ENCODE peak calls at places on chromosomes 2 and 18, in seven cellular contexts. One of them, this sample, is unnamed.

GRCh38 chr2:153971250-153971649 is 99.5 kb downstream of the GALNT13 start:
- DNase-seq in IMR-90: no peak
- DNase-seq in gastrocnemius medialis: no peak
- DNase-seq in transverse colon: no peak
- DNase-seq in thyroid gland: no peak
- DNase-seq in suprapubic skin: no peak
- DNase-seq in body of pancreas: no peak
- DNase-seq in this sample: no peak

GRCh38 chr2:46977266-46977665 is 61.7 kb upstream of the MCFD2 start:
- DNase-seq in IMR-90: no peak
- DNase-seq in gastrocnemius medialis: no peak
- DNase-seq in transverse colon: no peak
- DNase-seq in thyroid gland: no peak
- DNase-seq in suprapubic skin: no peak
- DNase-seq in body of pancreas: no peak
- DNase-seq in this sample: no peak

GRCh38 chr2:70906439-70907018 is 29.2 kb upstream of the ATP6V1B1 start:
- DNase-seq in IMR-90: no peak
- DNase-seq in gastrocnemius medialis: no peak
- DNase-seq in transverse colon: no peak
- DNase-seq in thyroid gland: no peak
- DNase-seq in suprapubic skin: no peak
- DNase-seq in body of pancreas: no peak
- DNase-seq in this sample: peak; percentile 4

GRCh38 chr2:68862889-68863288 is 8.3 kb downstream of the BMP10 start:
- DNase-seq in IMR-90: no peak
- DNase-seq in gastrocnemius medialis: no peak
- DNase-seq in transverse colon: no peak
- DNase-seq in thyroid gland: no peak
- DNase-seq in suprapubic skin: no peak
- DNase-seq in body of pancreas: no peak
- DNase-seq in this sample: no peak

GRCh38 chr2:222943820-222944219 is 83.0 kb downstream of the ACSL3 start:
- DNase-seq in IMR-90: peak; percentile 63
- DNase-seq in gastrocnemius medialis: no peak
- DNase-seq in transverse colon: no peak
- DNase-seq in thyroid gland: no peak
- DNase-seq in suprapubic skin: no peak
- DNase-seq in body of pancreas: no peak
- DNase-seq in this sample: no peak

GRCh38 chr2:38499921-38500634 is 102.7 kb downstream of the HNRNPLL start:
- DNase-seq in IMR-90: no peak
- DNase-seq in gastrocnemius medialis: peak; percentile 65
- DNase-seq in transverse colon: no peak
- DNase-seq in thyroid gland: peak; percentile 30
- DNase-seq in suprapubic skin: no peak
- DNase-seq in body of pancreas: no peak
- DNase-seq in this sample: no peak

GRCh38 chr2:237995036-237995435 is 28.2 kb downstream of the UBE2F start:
- DNase-seq in IMR-90: no peak
- DNase-seq in gastrocnemius medialis: no peak
- DNase-seq in transverse colon: no peak
- DNase-seq in thyroid gland: no peak
- DNase-seq in suprapubic skin: peak; percentile 4
- DNase-seq in body of pancreas: no peak
- DNase-seq in this sample: no peak

GRCh38 chr18:55552498-55553189 is 35.3 kb downstream of the TCF4 start:
- DNase-seq in IMR-90: peak; percentile 91
- DNase-seq in gastrocnemius medialis: no peak
- DNase-seq in transverse colon: no peak
- DNase-seq in thyroid gland: no peak
- DNase-seq in suprapubic skin: no peak
- DNase-seq in body of pancreas: no peak
- DNase-seq in this sample: no peak

GRCh38 chr2:96131152-96131817 is 7.0 kb downstream of the ASTL start:
- DNase-seq in IMR-90: no peak
- DNase-seq in gastrocnemius medialis: no peak
- DNase-seq in transverse colon: no peak
- DNase-seq in thyroid gland: no peak
- DNase-seq in suprapubic skin: no peak
- DNase-seq in body of pancreas: no peak
- DNase-seq in this sample: no peak

GRCh38 chr2:241150660-241151530 is 628 bp downstream of the PPP1R7 start:
- DNase-seq in IMR-90: peak; percentile 51
- DNase-seq in gastrocnemius medialis: no peak
- DNase-seq in transverse colon: peak; percentile 52
- DNase-seq in thyroid gland: peak; percentile 60
- DNase-seq in suprapubic skin: no peak
- DNase-seq in body of pancreas: no peak
- DNase-seq in this sample: peak; percentile 40

GRCh38 chr18:63173983-63174382 is 145.6 kb downstream of the BCL2 start:
- DNase-seq in IMR-90: no peak
- DNase-seq in gastrocnemius medialis: no peak
- DNase-seq in transverse colon: no peak
- DNase-seq in thyroid gland: no peak
- DNase-seq in suprapubic skin: no peak
- DNase-seq in body of pancreas: no peak
- DNase-seq in this sample: no peak

GRCh38 chr2:224357098-224357901 is 44.6 kb downstream of the FAM124B start:
- DNase-seq in IMR-90: peak; percentile 60
- DNase-seq in gastrocnemius medialis: no peak
- DNase-seq in transverse colon: peak; percentile 53
- DNase-seq in thyroid gland: peak; percentile 26
- DNase-seq in suprapubic skin: no peak
- DNase-seq in body of pancreas: peak; percentile 62
- DNase-seq in this sample: peak; percentile 49

GRCh38 chr2:149331023-149331400 is 625 bp downstream of the LYPD6 start:
- DNase-seq in IMR-90: no peak
- DNase-seq in gastrocnemius medialis: no peak
- DNase-seq in transverse colon: no peak
- DNase-seq in thyroid gland: peak; percentile 5
- DNase-seq in suprapubic skin: no peak
- DNase-seq in body of pancreas: no peak
- DNase-seq in this sample: no peak

GRCh38 chr2:149329470-149330126 is 789 bp upstream of the LYPD6 start:
- DNase-seq in IMR-90: peak; percentile 7
- DNase-seq in gastrocnemius medialis: no peak
- DNase-seq in transverse colon: peak; percentile 59
- DNase-seq in thyroid gland: peak; percentile 58
- DNase-seq in suprapubic skin: no peak
- DNase-seq in body of pancreas: peak; percentile 74
- DNase-seq in this sample: peak; percentile 53

GRCh38 chr2:149332364-149332763 is 2.0 kb downstream of the LYPD6 start:
- DNase-seq in IMR-90: no peak
- DNase-seq in gastrocnemius medialis: no peak
- DNase-seq in transverse colon: no peak
- DNase-seq in thyroid gland: no peak
- DNase-seq in suprapubic skin: no peak
- DNase-seq in body of pancreas: no peak
- DNase-seq in this sample: no peak

GRCh38 chr2:149329068-149329467 is 1.3 kb upstream of the LYPD6 start:
- DNase-seq in IMR-90: no peak
- DNase-seq in gastrocnemius medialis: no peak
- DNase-seq in transverse colon: no peak
- DNase-seq in thyroid gland: no peak
- DNase-seq in suprapubic skin: no peak
- DNase-seq in body of pancreas: no peak
- DNase-seq in this sample: no peak

DNA sequence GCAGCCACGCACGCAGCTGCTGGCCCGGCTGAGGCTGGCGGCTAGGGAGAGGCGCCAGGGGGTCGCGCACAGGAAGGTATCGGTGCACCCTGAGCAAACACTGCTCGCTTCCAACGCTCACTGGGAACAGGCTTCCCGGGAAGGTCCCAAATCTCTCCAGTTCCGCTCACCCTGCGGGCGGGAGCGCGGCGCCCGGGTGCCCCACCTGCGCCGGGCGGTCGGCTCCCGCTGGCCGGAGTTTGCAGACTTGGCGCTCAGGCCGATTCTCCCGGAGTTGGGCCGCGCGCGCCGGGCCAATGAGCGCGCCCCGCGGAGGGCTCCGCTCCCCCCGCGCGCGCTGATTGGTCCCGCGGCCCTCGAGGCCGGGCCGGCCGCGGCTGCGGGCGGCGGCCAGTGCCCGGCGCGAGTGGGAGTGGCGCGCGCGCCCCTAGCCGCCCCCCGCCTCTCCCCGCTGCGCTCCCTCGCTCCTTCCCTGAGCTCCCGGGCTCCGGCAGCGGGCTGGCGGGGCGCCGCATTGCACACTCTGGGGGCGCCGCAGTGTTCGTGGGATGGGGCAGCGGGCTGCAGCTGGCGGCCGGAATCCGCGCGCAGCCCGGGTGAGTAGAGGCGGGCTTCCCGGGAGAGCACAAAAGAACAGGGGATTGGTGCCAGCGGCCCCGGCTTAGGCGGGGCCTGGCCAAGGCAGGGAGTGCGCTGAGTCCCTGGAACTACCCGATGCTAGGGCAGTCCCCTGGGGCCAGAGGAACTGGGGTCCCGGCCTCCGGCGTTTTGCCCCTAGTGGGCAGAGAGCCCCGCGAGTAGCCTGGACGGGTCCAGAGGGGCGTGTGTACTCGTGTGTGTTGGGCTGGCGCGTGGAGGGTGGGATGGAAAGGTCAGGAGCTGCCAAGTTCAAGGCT is at the start of gene LYPD6:
- DNase-seq in IMR-90: peak; percentile 52
- DNase-seq in gastrocnemius medialis: peak; percentile 11
- DNase-seq in transverse colon: peak; percentile 73
- DNase-seq in thyroid gland: peak; percentile 75
- DNase-seq in suprapubic skin: peak; percentile 77
- DNase-seq in body of pancreas: peak; percentile 80
- DNase-seq in this sample: peak; percentile 84
- TF ChIP-seq POLR2A in IMR-90: no peak
- TF ChIP-seq POLR2A in gastrocnemius medialis: no peak
- TF ChIP-seq POLR2A in transverse colon: peak; percentile 29
- TF ChIP-seq POLR2A in thyroid gland: peak; percentile 47
- TF ChIP-seq POLR2A in suprapubic skin: no peak
- TF ChIP-seq POLR2A in body of pancreas: peak; percentile 76
- TF ChIP-seq POLR2A in this sample: no peak

GRCh38 chr2:73939419-73939818 is 12.7 kb downstream of the DGUOK start:
- DNase-seq in IMR-90: peak; percentile 50
- DNase-seq in gastrocnemius medialis: no peak
- DNase-seq in transverse colon: no peak
- DNase-seq in thyroid gland: peak; percentile 16
- DNase-seq in suprapubic skin: no peak
- DNase-seq in body of pancreas: peak; percentile 29
- DNase-seq in this sample: peak; percentile 55
- TF ChIP-seq CTCF in IMR-90: no peak
- TF ChIP-seq CTCF in gastrocnemius medialis: no peak
- TF ChIP-seq CTCF in transverse colon: no peak
- TF ChIP-seq CTCF in thyroid gland: no peak
- TF ChIP-seq CTCF in suprapubic skin: no peak
- TF ChIP-seq CTCF in body of pancreas: peak; percentile 23
- TF ChIP-seq CTCF in this sample: no peak

DNA sequence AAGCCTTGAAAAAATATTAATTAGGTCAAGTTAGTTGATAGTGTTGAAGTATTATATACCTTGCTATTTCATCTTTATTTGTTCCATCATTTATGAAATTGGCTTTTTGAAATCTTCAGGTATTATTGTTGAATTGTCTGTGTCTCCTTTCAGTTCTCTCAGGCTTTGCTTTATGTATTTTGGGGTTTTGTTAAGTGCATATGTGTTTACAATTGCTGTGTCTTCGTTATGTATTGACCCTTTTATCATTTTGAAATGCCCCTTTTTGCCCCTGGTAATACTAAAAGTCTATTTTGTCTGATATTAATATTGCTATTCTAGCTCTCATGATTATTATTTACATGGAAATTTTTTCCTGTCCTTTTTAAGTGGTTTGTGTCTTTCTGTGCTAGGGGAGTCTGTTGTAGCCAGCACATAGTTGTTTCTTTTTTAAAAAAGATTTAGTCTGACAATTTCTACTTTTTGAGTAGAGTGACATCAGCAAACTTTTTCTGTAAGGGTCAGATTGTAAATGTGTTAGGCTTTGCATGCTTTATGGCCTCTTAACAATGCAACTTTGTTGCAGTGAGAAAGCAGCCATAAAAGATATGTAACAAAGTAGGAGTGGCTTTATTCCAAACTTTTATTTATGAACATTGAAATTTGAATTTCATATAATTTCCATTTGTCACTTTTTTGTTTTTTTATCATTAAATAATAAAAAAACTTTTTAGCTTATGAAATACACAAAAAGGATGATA is 19.9 kb downstream of the SOCS6 start:
- DNase-seq in IMR-90: no peak
- DNase-seq in gastrocnemius medialis: no peak
- DNase-seq in transverse colon: no peak
- DNase-seq in thyroid gland: no peak
- DNase-seq in suprapubic skin: no peak
- DNase-seq in body of pancreas: no peak
- DNase-seq in this sample: no peak
- TF ChIP-seq POLR2A in IMR-90: no peak
- TF ChIP-seq POLR2A in gastrocnemius medialis: no peak
- TF ChIP-seq POLR2A in transverse colon: no peak
- TF ChIP-seq POLR2A in thyroid gland: no peak
- TF ChIP-seq POLR2A in suprapubic skin: no peak
- TF ChIP-seq POLR2A in body of pancreas: no peak
- TF ChIP-seq POLR2A in this sample: no peak

DNA sequence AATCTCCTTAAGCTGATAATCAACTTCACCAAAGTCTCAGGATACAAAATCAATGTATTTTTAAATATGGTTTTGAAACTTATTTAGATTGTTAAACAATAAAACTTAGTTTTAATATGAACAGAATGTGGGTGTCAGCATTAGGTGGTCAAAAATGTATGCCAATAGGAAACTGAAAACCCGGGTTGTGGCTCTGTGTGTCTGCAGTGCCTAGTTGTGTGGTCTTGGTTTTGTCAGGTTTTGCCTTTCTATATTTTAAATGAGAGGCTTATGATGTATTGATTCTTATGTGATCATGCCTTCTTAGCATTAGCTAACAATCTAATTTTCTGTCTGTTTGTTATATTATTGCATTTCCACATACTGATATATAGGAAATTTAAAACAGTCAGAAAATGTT is 227.8 kb downstream of the ZNF407 start:
- DNase-seq in IMR-90: no peak
- DNase-seq in gastrocnemius medialis: no peak
- DNase-seq in transverse colon: no peak
- DNase-seq in thyroid gland: no peak
- DNase-seq in suprapubic skin: no peak
- DNase-seq in body of pancreas: no peak
- DNase-seq in this sample: no peak
- TF ChIP-seq CTCF in IMR-90: no peak
- TF ChIP-seq CTCF in gastrocnemius medialis: no peak
- TF ChIP-seq CTCF in transverse colon: no peak
- TF ChIP-seq CTCF in thyroid gland: no peak
- TF ChIP-seq CTCF in suprapubic skin: no peak
- TF ChIP-seq CTCF in body of pancreas: no peak
- TF ChIP-seq CTCF in this sample: no peak